ENCODE peak calls at places on chromosomes 3 and 15, in nine cellular contexts. N is aorta; M is mucosa of descending colon; P is natural killer cell; W is effector memory CD8-positive, alpha-beta T cell; S is stimulated activated effector memory CD8-positive, alpha-beta T cell treated with anti-CD3 and anti-CD28 coated beads, Interleukin-12 subunit alpha, Interleukin-12 subunit beta, amount 100 ng/mL, for 72 hours; H is lower lobe of right lung; Y is left cardiac atrium; O is activated CD8-positive, alpha-beta T cell treated with anti-CD3 and anti-CD28 coated beads for 36 hours. X is an unnamed sample.

GRCh38 chr3:155941354-155941753 is 70.9 kb downstream of the GMPS start:
- ATAC-seq in H (no peak), O (no peak), W (no peak), Y (no peak), P (no peak), S (no peak), N (no peak), M (no peak), X (no peak)

GRCh38 chr3:186633481-186633880 is 6.7 kb upstream of the FETUB start:
- ATAC-seq in H (no peak), N (no peak), Y (no peak), S (no peak), P (no peak), O (no peak), M (no peak), W (no peak), X (no peak)

GRCh38 chr15:98896802-98897732 is 110.5 kb downstream of the PGPEP1L start:
- ATAC-seq in P (no peak), N (peak; percentile 73), H (peak; percentile 52), W (no peak), S (peak; percentile 79), Y (peak; percentile 93), O (no peak), M (peak; percentile 54), X (no peak)

GRCh38 chr3:72487078-72487765 is 361.0 kb downstream of the SHQ1 start:
- ATAC-seq in M (peak; percentile 68), H (peak; percentile 82), S (peak; percentile 76), P (peak; percentile 73), O (peak; percentile 10), Y (peak; percentile 79), N (peak; percentile 69), W (peak; percentile 27), X (peak; percentile 89)

GRCh38 chr3:132628157-132628556 is 31.1 kb downstream of the ACKR4 start:
- ATAC-seq in O (no peak), M (no peak), Y (no peak), W (no peak), H (no peak), N (no peak), P (no peak), S (no peak), X (no peak)

GRCh38 chr3:72428803-72429202 is 419.4 kb downstream of the SHQ1 start:
- ATAC-seq in P (peak; percentile 19), N (no peak), S (no peak), W (no peak), M (no peak), O (no peak), H (no peak), Y (no peak), X (no peak)

GRCh38 chr3:187702507-187703033 is at the start of gene RTP2:
- ATAC-seq in M (no peak), O (no peak), P (no peak), N (no peak), Y (no peak), S (no peak), W (no peak), H (no peak), X (no peak)

GRCh38 chr3:42052132-42052866 is 38.9 kb upstream of the TRAK1 start:
- ATAC-seq in P (no peak), S (peak; percentile 19), N (peak; percentile 82), W (no peak), Y (peak; percentile 80), H (peak; percentile 18), O (no peak), M (no peak), X (peak; percentile 68)

GRCh38 chr3:149592758-149593240 is 65.0 kb downstream of the WWTR1 start:
- ATAC-seq in O (no peak), W (no peak), P (no peak), M (no peak), N (peak; percentile 65), H (peak; percentile 22), S (no peak), Y (peak; percentile 84), X (no peak)

GRCh38 chr15:95252404-95252803 is 1021.0 kb downstream of the MCTP2 start:
- ATAC-seq in N (no peak), O (no peak), H (no peak), M (no peak), Y (no peak), S (no peak), P (no peak), W (no peak), X (no peak)

GRCh38 chr3:129736070-129736469 is 129.6 kb upstream of the PLXND1 start:
- ATAC-seq in M (no peak), O (no peak), Y (no peak), S (no peak), N (no peak), P (no peak), H (no peak), W (no peak), X (no peak)

GRCh38 chr15:43209059-43209824 is 11.6 kb downstream of the EPB42 start:
- ATAC-seq in N (no peak), Y (no peak), W (no peak), M (peak; percentile 11), S (no peak), H (no peak), P (no peak), O (no peak), X (no peak)

GRCh38 chr3:170397579-170398177 is 21.0 kb upstream of the CLDN11 start:
- ATAC-seq in W (no peak), H (peak; percentile 16), M (peak; percentile 26), S (no peak), O (no peak), Y (peak; percentile 8), N (no peak), P (no peak), X (no peak)

GRCh38 chr3:146222204-146223046 is 28.5 kb downstream of the PLSCR4 start:
- ATAC-seq in N (peak; percentile 65), H (peak; percentile 62), S (peak; percentile 11), P (no peak), O (no peak), M (peak; percentile 93), W (no peak), Y (peak; percentile 69), X (peak; percentile 27)

GRCh38 chr3:188853896-188854295 is 317.9 kb upstream of the TPRG1 start:
- ATAC-seq in Y (peak; percentile 13), O (no peak), N (peak; percentile 33), M (no peak), S (no peak), W (no peak), H (no peak), P (no peak), X (no peak)

GRCh38 chr3:14460342-14461005 is 58.1 kb downstream of the SLC6A6 start:
- ATAC-seq in S (no peak), W (no peak), N (peak; percentile 88), H (peak; percentile 45), M (peak; percentile 61), Y (peak; percentile 86), O (no peak), P (no peak), X (no peak)

GRCh38 chr3:141275032-141275422 is 43.4 kb downstream of the PXYLP1 start:
- ATAC-seq in P (peak; percentile 61), O (peak; percentile 91), H (no peak), Y (peak; percentile 55), W (peak; percentile 64), M (no peak), N (no peak), S (peak; percentile 94), X (peak; percentile 21)

GRCh38 chr3:73401058-73401457 is 223.7 kb downstream of the PDZRN3 start:
- ATAC-seq in O (no peak), M (peak; percentile 55), Y (no peak), N (no peak), W (no peak), P (no peak), S (no peak), H (no peak), X (no peak)

GRCh38 chr15:29669823-29670222 is 152.4 kb downstream of the TJP1 start:
- ATAC-seq in W (no peak), H (peak; percentile 10), M (no peak), Y (no peak), P (no peak), S (no peak), O (no peak), N (no peak), X (no peak)

GRCh38 chr15:91627473-91628309 is 225.8 kb upstream of the SLCO3A1 start:
- ATAC-seq in N (no peak), M (no peak), P (no peak), S (no peak), Y (peak; percentile 95), O (no peak), W (no peak), H (peak; percentile 56), X (no peak)

GRCh38 chr3:8420613-8421012 is 81.0 kb upstream of the LMCD1 start:
- ATAC-seq in W (no peak), S (no peak), H (no peak), P (no peak), N (no peak), O (no peak), M (no peak), Y (no peak), X (no peak)

GRCh38 chr15:70111203-70112017 is 13.7 kb upstream of the TLE3 start:
- ATAC-seq in O (no peak), N (peak; percentile 90), M (peak; percentile 90), W (no peak), H (peak; percentile 85), Y (peak; percentile 96), S (no peak), P (no peak), X (no peak)

GRCh38 chr15:100908466-100908865 is 10.7 kb upstream of the LRRK1 start:
- ATAC-seq in W (no peak), N (no peak), Y (no peak), P (no peak), H (no peak), M (no peak), S (no peak), O (no peak), X (no peak)

GRCh38 chr15:101128191-101128590 is 123.7 kb downstream of the CHSY1 start:
- ATAC-seq in H (peak; percentile 31), Y (peak; percentile 67), W (no peak), N (peak; percentile 60), O (no peak), P (no peak), S (no peak), M (peak; percentile 32), X (no peak)

GRCh38 chr3:69087030-69087791 is 2.5 kb downstream of the ARL6IP5 start:
- ATAC-seq in Y (no peak), S (no peak), N (no peak), P (no peak), M (no peak), O (no peak), W (no peak), H (no peak), X (no peak)

GRCh38 chr15:80468776-80469175 is 64.6 kb downstream of the ARNT2 start:
- ATAC-seq in H (no peak), N (no peak), Y (no peak), M (no peak), O (no peak), W (no peak), S (no peak), P (no peak), X (no peak)

GRCh38 chr3:148998715-148999413 is 7.5 kb downstream of the GYG1 start:
- ATAC-seq in H (no peak), W (peak; percentile 49), M (peak; percentile 43), S (peak; percentile 42), Y (peak; percentile 53), N (no peak), P (peak; percentile 61), O (peak; percentile 45), X (no peak)

GRCh38 chr15:82873000-82873680 is 63.7 kb downstream of the WHAMM start:
- ATAC-seq in S (no peak), Y (peak; percentile 87), H (no peak), W (no peak), N (no peak), O (no peak), P (no peak), M (no peak), X (no peak)

GRCh38 chr3:149765762-149766334 is 13.6 kb upstream of the COMMD2 start:
- ATAC-seq in H (peak; percentile 39), O (no peak), W (no peak), S (no peak), M (no peak), P (no peak), N (no peak), Y (no peak), X (no peak)

GRCh38 chr3:61032991-61033390 is 218.3 kb downstream of the FHIT start:
- ATAC-seq in S (no peak), Y (no peak), H (no peak), P (no peak), O (no peak), W (no peak), M (no peak), N (no peak), X (no peak)

GRCh38 chr3:138694287-138695007 is 85.9 kb downstream of the FAIM start:
- ATAC-seq in O (no peak), P (no peak), H (peak; percentile 86), N (no peak), Y (peak; percentile 94), W (no peak), S (no peak), M (peak; percentile 57), X (no peak)